ENCODE peak calls at places on chromosomes 2 and 18, in six cellular contexts. M is breast epithelium, L is spleen, J is transverse colon, Z is stomach, B is sigmoid colon. P is an unnamed sample.

GRCh38 chr2:44184106-44184505 is 15.4 kb downstream of the PPM1B start:
- DNase-seq in M (no peak), L (no peak), J (no peak), Z (no peak), B (no peak), P (no peak)

GRCh38 chr2:20582600-20583221 is 68.2 kb downstream of the HS1BP3 start:
- DNase-seq in M (no peak), L (peak), J (no peak), Z (no peak), B (peak), P (no peak)

GRCh38 chr2:109607766-109608165 is 6.0 kb downstream of the SEPTIN10 start:
- DNase-seq in M (no peak), L (no peak), J (no peak), Z (no peak), B (no peak), P (no peak)

GRCh38 chr2:212777020-212777491 is 238.5 kb upstream of the ERBB4 start:
- DNase-seq in M (no peak), L (no peak), J (no peak), Z (no peak), B (no peak), P (no peak)

GRCh38 chr2:157182834-157183396 is 74.6 kb upstream of the GALNT5 start:
- DNase-seq in M (no peak), L (no peak), J (no peak), Z (no peak), B (no peak), P (no peak)

GRCh38 chr2:19356545-19357382 is 1.7 kb downstream of the OSR1 start:
- DNase-seq in M (no peak), L (no peak), J (no peak), Z (no peak), B (no peak), P (no peak)

GRCh38 chr2:138071720-138072719 is 107.7 kb downstream of the HNMT start:
- DNase-seq in M (peak), L (no peak), J (no peak), Z (no peak), B (no peak), P (no peak)

GRCh38 chr2:161586517-161587167 is 37.6 kb upstream of the SLC4A10 start:
- DNase-seq in M (no peak), L (no peak), J (no peak), Z (no peak), B (no peak), P (no peak)

GRCh38 chr2:209602259-209602658 is 169.4 kb upstream of the UNC80 start:
- DNase-seq in M (no peak), L (no peak), J (no peak), Z (no peak), B (no peak), P (no peak)

GRCh38 chr2:760001-760400 is 82.8 kb upstream of the TMEM18 start:
- DNase-seq in M (no peak), L (no peak), J (no peak), Z (no peak), B (no peak), P (no peak)

GRCh38 chr2:116706381-116706780 is 1108.1 kb upstream of the DDX18 start:
- DNase-seq in M (no peak), L (no peak), J (no peak), Z (no peak), B (no peak), P (no peak)

GRCh38 chr2:145221032-145221431 is 701.1 kb upstream of the ZEB2 start:
- DNase-seq in M (no peak), L (no peak), J (no peak), Z (no peak), B (no peak), P (no peak)

GRCh38 chr18:74760026-74760425 is 162.4 kb downstream of the ZNF407 start:
- DNase-seq in M (no peak), L (no peak), J (no peak), Z (no peak), B (no peak), P (no peak)

GRCh38 chr2:108927936-108928659 is 60.9 kb downstream of the EDAR start:
- DNase-seq in M (no peak), L (peak), J (peak), Z (peak), B (peak), P (no peak)

GRCh38 chr2:118593257-118593656 is 254.2 kb downstream of the EN1 start:
- DNase-seq in M (no peak), L (no peak), J (no peak), Z (no peak), B (no peak), P (no peak)

GRCh38 chr2:190979906-190980629 is 33.9 kb downstream of the STAT1 start:
- DNase-seq in M (peak), L (peak), J (peak), Z (peak), B (peak), P (no peak)

GRCh38 chr2:239303711-239304532 is 96.9 kb downstream of the HDAC4 start:
- DNase-seq in M (no peak), L (peak), J (peak), Z (peak), B (peak), P (no peak)

GRCh38 chr2:189580662-189581353 is at the start of gene SLC40A1:
- DNase-seq in M (peak), L (peak), J (peak), Z (peak), B (peak), P (peak)

GRCh38 chr2:151363709-151364108 is 6.3 kb downstream of the TNFAIP6 start:
- DNase-seq in M (peak), L (no peak), J (no peak), Z (no peak), B (peak), P (peak)

GRCh38 chr2:1971124-1971523 is 226.8 kb upstream of the PXDN start:
- DNase-seq in M (no peak), L (no peak), J (no peak), Z (no peak), B (peak), P (no peak)

GRCh38 chr18:76131738-76132137 is 363.3 kb downstream of the ZNF516 start:
- DNase-seq in M (no peak), L (no peak), J (no peak), Z (no peak), B (no peak), P (no peak)

GRCh38 chr2:39069890-39070289 is 51.0 kb downstream of the SOS1 start:
- DNase-seq in M (no peak), L (no peak), J (no peak), Z (no peak), B (no peak), P (no peak)

GRCh38 chr2:181123798-181124217 is 143.4 kb downstream of the UBE2E3 start:
- DNase-seq in M (no peak), L (no peak), J (peak), Z (no peak), B (no peak), P (peak)

GRCh38 chr2:25347846-25348245 is 6.1 kb upstream of the DNMT3A start:
- DNase-seq in M (no peak), L (no peak), J (no peak), Z (no peak), B (no peak), P (no peak)

GRCh38 chr2:98458207-98458606 is 13.5 kb downstream of the INPP4A start:
- DNase-seq in M (no peak), L (no peak), J (no peak), Z (no peak), B (no peak), P (no peak)

DNA sequence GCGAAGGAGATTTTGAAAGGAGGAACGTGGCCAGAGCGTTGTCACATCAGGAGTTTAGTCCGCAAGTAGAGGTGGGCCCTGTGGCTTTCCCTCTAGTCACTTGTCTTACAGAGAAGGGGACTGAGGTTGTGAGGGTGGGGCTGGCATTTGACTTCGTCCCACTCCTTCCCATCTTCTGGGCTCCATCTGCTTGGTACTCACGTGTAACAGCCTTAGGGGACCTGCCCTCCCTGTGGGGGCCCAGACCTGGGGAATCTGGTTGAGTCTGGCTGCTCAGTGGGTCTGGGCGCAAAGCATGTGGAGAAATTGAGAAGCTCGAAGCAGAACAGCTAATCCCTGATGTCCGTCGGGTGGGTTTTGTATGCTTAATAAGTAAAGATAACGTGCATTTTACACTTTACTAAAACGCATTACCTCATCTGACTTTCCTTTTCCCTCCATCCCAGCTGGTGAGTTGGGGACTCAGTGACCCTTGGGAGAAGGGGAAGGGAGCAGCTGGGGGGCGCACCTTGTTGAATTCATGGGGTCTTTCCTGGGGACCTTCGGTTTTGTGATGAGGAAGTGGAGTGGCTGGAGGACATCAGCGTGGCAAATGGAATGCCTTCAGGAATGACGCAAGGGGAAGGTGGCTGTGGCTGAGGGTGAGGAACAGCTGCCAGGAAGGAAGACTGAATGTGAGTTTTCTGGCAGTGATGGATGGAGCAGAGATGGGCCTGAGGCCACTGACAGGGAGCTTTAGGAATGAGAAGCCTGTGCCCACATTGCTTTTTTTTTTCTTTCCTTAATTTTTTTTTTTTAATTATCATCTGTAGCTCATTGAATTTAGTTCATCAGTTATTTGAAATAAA is 44.8 kb downstream of the ASAP2 start:
- DNase-seq in M (peak), L (no peak), J (no peak), Z (peak), B (no peak), P (no peak)
- TF ChIP-seq POLR2AphosphoS5 in M (peak), L (no peak), J (no peak), Z (no peak), B (no peak), P (no peak)

GRCh38 chr18:22466608-22467390 is 49.1 kb upstream of the CTAGE1 start:
- DNase-seq in M (no peak), L (no peak), J (no peak), Z (no peak), B (no peak), P (no peak)
- TF ChIP-seq POLR2A in M (no peak), L (no peak), J (no peak), Z (no peak), B (no peak), P (no peak)

GRCh38 chr18:25351773-25352628 is at the start of gene ZNF521:
- DNase-seq in M (peak), L (peak), J (peak), Z (peak), B (peak), P (peak)
- TF ChIP-seq POLR2AphosphoS5 in M (peak), L (peak), J (peak), Z (peak), B (peak), P (no peak)

DNA sequence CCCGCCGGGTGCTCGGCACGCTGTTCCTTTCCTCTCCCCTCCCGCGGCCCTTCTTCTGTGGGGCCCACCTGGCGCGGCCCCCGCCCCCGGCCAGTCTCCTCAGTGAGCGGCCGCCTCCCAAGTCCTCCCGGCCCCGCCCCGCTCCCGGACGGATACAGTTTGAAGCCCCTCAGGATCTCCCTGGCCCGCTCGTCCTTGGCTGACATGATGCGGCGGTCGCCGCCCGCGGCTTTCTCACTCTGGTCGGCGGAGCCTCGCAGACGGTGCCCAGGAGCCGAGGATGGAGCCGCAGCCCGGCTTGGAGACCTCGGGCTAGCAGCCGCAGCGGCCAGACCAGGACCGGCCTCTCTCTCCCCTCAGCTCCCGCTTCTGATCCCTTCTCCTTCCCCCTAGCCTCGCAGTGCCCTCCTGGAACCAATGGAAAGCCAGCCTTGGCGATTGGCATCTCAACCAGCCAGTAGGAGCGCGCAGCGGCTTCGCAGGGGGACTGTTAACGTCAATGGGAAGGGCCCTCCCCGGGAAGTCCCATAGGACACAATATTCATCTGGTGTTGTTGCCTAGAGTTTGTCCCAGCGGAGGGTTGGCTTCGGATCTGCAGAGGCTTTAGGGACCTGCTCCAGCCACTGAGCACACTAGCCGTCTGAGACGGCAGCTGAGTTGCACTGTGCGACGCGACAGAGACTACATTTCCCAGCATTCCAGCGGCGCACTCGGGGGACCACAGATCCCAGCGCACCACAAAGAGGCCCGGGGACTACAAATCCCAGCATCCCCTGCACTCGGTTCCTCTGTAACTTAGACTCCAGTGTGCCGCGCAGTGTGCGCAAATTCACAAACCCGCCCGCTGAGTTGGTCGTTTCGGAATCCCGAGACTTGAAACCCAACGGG is at the start of gene PDE6D:
- DNase-seq in M (peak), L (peak), J (peak), Z (peak), B (peak), P (peak)
- TF ChIP-seq POLR2A in M (peak), L (peak), J (peak), Z (no peak), B (peak), P (peak)

DNA sequence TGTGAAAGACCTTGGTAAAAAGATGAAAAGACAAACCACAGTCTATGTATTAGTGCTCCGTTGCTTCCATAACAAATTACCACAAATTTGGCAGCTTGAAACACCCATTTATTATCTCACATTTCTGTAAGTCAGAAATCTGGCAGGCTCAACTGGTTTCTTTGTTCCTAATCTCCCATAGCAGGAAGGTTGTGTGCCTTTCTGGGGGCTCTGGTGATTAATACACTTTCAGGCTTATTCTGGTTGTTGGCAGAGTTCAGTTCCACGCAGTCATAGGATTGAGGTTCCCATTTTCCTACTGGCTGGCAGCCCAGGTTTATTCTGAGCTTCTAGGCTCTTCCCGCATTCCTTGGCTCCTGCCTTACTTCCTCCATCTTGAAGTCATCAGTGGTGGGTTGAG is 189.3 kb downstream of the ANAPC1 start:
- DNase-seq in M (no peak), L (no peak), J (no peak), Z (no peak), B (peak), P (no peak)
- TF ChIP-seq POLR2AphosphoS5 in M (no peak), L (no peak), J (no peak), Z (no peak), B (no peak), P (no peak)

DNA sequence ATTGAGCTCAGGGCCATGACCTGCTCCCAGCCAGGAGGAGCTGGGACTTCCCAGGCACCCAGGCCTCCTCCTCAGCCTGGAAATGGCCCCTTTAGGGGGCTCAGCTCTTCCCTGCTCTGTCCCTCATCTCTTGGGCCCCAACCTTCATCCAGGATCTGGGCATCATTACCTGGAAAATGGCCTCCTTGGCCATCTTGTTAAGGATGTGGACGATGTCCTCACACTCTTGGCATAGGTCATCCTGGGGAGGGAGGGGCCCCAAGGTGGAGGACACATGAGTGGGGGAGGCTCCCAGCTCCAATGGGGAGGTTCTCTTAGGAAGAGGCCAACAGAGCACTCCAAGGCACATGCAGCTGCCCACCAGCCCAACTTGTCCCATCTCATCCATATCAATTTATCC is 1.1 kb downstream of the SFTPB start:
- DNase-seq in M (no peak), L (no peak), J (no peak), Z (no peak), B (peak), P (no peak)
- TF ChIP-seq POLR2A in M (no peak), L (no peak), J (no peak), Z (no peak), B (no peak), P (no peak)

GRCh38 chr18:78642561-78643398 is 336.8 kb upstream of the SALL3 start:
- DNase-seq in M (no peak), L (no peak), J (no peak), Z (no peak), B (no peak), P (no peak)
- TF ChIP-seq POLR2AphosphoS5 in M (no peak), L (no peak), J (no peak), Z (no peak), B (no peak), P (no peak)

GRCh38 chr2:207162319-207162718 is 3.4 kb downstream of the KLF7 start:
- DNase-seq in M (no peak), L (no peak), J (no peak), Z (no peak), B (no peak), P (no peak)

GRCh38 chr2:207165121-207166038 is at the start of gene KLF7:
- DNase-seq in M (peak), L (peak), J (peak), Z (peak), B (peak), P (no peak)

GRCh38 chr2:207163053-207163814 is 2.5 kb downstream of the KLF7 start:
- DNase-seq in M (peak), L (no peak), J (peak), Z (peak), B (no peak), P (no peak)

GRCh38 chr2:207166039-207166348 is 246 bp upstream of the KLF7 start:
- DNase-seq in M (peak), L (peak), J (peak), Z (peak), B (peak), P (peak)

DNA sequence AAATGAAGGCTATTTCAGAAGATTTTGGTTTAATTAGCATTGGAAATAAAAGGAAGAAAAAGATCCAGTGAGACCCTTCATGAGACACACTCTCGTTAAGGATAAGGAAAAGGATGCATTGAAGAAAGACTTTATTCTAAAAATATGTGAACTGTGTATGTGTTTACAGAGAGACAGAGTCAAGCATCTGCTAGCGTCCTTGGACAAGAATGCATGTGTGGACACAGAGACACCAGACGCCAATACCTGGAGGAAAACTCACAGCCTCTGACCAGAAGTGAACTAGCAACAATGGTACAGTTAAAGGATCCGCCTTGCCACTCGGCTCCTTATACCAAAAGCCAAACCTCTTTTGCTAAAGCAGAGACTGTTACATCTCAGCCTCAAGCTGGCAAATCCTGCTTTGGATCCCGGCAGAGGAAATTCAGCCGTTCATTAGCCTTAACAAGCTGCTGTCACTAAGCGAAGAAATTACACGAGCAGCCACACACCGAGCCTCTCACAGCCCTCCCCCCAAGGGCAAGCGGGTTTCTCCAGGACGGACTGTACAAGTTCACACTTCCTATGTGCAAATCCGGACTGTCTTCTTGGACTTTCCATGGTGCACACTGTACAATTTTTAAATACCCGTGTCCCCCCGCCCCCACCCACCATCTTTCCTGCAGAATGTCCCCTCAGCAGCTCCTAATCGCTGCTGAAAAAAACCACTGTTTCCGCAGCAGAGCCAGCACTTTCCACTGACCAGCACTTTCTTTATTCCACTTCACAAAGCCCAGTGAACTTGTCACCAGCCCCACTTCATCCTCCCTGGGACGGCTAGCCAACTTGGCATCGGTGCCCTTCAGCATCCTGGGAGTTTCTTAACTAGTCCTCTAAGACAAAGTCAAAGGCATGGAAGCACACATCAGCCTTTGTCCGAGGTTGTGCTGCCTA is 1.7 kb downstream of the KLF7 start:
- DNase-seq in M (peak), L (peak), J (peak), Z (peak), B (peak), P (no peak)
- TF ChIP-seq POLR2A in M (no peak), L (no peak), J (peak), Z (no peak), B (peak), P (no peak)